ENCODE peak calls at places on chromosomes 6 and 20, in eight cellular contexts. M is mucosa of gallbladder; H is Calu3; T is stimulated activated CD4-positive, alpha-beta T cell treated with anti-CD3 and anti-CD28 coated beads, Interleukin-1b, Interleukin-23, amount 100 ng/mL, for 24 hours; Y is GM23248; N is choroid plexus epithelial cell; W is caudate nucleus; G is neural crest cell. P is an unnamed sample.

GRCh38 chr6:87722831-87723726 is 21.0 kb upstream of the AKIRIN2 start:
- DNase-seq in N (peak), G (no peak), H (peak), T (no peak), M (peak), Y (peak), W (peak), P (no peak)

GRCh38 chr6:139278190-139278589 is 13.6 kb downstream of the TXLNB start:
- DNase-seq in H (no peak), N (no peak), W (no peak), M (no peak), T (no peak), Y (peak), G (no peak), P (no peak)

GRCh38 chr6:111464184-111464583 is 18.8 kb downstream of the REV3L start:
- DNase-seq in H (no peak), M (no peak), Y (no peak), T (no peak), N (peak), G (no peak), W (no peak), P (no peak)

GRCh38 chr6:100346828-100347227 is 117.9 kb downstream of the SIM1 start:
- DNase-seq in T (no peak), Y (peak), N (peak), W (no peak), M (no peak), G (no peak), H (no peak), P (no peak)

GRCh38 chr6:27332692-27333641 is 20.9 kb upstream of the POM121L2 start:
- DNase-seq in Y (peak), N (peak), M (no peak), G (peak), W (peak), H (peak), T (peak), P (peak)

GRCh38 chr20:8144282-8145245 is 12.5 kb downstream of the PLCB1 start:
- DNase-seq in M (no peak), Y (peak), G (no peak), H (no peak), N (peak), W (no peak), T (no peak), P (peak)

GRCh38 chr6:104711371-104711770 is 148.3 kb downstream of the HACE1 start:
- DNase-seq in M (no peak), G (no peak), W (no peak), N (peak), Y (peak), H (no peak), T (no peak), P (no peak)

GRCh38 chr6:45464685-45465084 is 87.0 kb upstream of the SUPT3H start:
- DNase-seq in W (no peak), H (no peak), Y (no peak), G (no peak), T (no peak), M (no peak), N (peak), P (no peak)

GRCh38 chr6:6033858-6034257 is 27.1 kb upstream of the NRN1 start:
- DNase-seq in N (no peak), M (no peak), H (no peak), Y (no peak), G (no peak), W (no peak), T (no peak), P (no peak)

P was measured in CD8-positive, alpha-beta memory T cell.